ENCODE peak calls at places on chromosomes 6 and 20, in seven cellular contexts. H, J, U, B, W, S and A are unnamed samples.

GRCh38 chr6:87904041-87904440 is 143.6 kb upstream of the SPACA1 start:
- DNase-seq in H (no peak), J (no peak), U (no peak), B (no peak), W (no peak), S (no peak), A (no peak)

GRCh38 chr6:108476381-108476780 is 84.3 kb upstream of the FOXO3 start:
- DNase-seq in H (no peak), J (no peak), U (no peak), B (no peak), W (no peak), S (no peak), A (no peak)

GRCh38 chr20:1331101-1331500 is 2.2 kb upstream of the SDCBP2 start:
- DNase-seq in H (no peak), J (no peak), U (no peak), B (no peak), W (no peak), S (no peak), A (no peak)

GRCh38 chr20:37944456-37944981 is 41.6 kb downstream of the VSTM2L start:
- DNase-seq in H (no peak), J (no peak), U (no peak), B (no peak), W (no peak), S (no peak), A (no peak)

GRCh38 chr20:45124365-45124764 is at the start of gene WFDC12:
- DNase-seq in H (no peak), J (no peak), U (no peak), B (no peak), W (no peak), S (no peak), A (no peak)

GRCh38 chr6:77368660-77369313 is 94.5 kb downstream of the HTR1B start:
- DNase-seq in H (peak), J (no peak), U (peak), B (peak), W (no peak), S (peak), A (no peak)

GRCh38 chr20:59705651-59706101 is 101.3 kb downstream of the PHACTR3 start:
- DNase-seq in H (no peak), J (no peak), U (no peak), B (no peak), W (no peak), S (no peak), A (no peak)

GRCh38 chr6:158409451-158409850 is 97.2 kb downstream of the TULP4 start:
- DNase-seq in H (no peak), J (no peak), U (no peak), B (peak), W (no peak), S (peak), A (no peak)

GRCh38 chr6:21949211-21949801 is 347.5 kb downstream of the PRL start:
- DNase-seq in H (no peak), J (no peak), U (no peak), B (no peak), W (no peak), S (peak), A (no peak)

GRCh38 chr6:163318071-163318786 is 96.3 kb upstream of the QKI start:
- DNase-seq in H (no peak), J (no peak), U (no peak), B (no peak), W (no peak), S (no peak), A (no peak)

GRCh38 chr20:2066461-2067122 is 35.0 kb upstream of the STK35 start:
- DNase-seq in H (no peak), J (no peak), U (no peak), B (no peak), W (no peak), S (no peak), A (no peak)

GRCh38 chr6:30327232-30327746 is 562 bp downstream of the TRIM39 start:
- DNase-seq in H (no peak), J (no peak), U (no peak), B (no peak), W (no peak), S (no peak), A (no peak)

GRCh38 chr6:160462551-160463109 is 114.5 kb downstream of the SLC22A3 start:
- DNase-seq in H (no peak), J (no peak), U (no peak), B (peak), W (peak), S (peak), A (peak)
- H3K27ac ChIP-seq in H (no peak), J (no peak), U (no peak), B (no peak), W (peak), S (peak), A (no peak)

DNA sequence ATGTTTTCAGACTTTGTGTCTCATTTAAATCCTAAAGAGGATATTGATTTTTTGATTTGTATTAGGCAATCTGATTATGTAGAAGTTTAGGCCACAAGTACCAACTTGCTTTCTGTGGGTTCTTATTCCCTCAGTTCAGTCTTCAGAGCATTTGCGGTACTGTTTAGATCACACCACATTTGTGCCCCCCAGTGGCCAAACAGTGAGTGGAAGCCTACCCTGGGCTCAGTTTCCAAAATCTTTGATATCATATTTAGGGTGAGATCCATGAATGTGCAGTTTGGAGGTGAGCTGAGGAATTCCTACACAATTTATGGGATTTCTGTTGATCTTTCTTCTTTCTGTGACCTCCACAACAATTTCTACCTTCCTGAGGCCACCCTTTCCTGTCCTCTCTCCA is 92.3 kb upstream of the FUT9 start:
- DNase-seq in H (no peak), J (peak), U (no peak), B (no peak), W (no peak), S (no peak), A (no peak)
- TF ChIP-seq CTCF in H (no peak), J (no peak), U (peak), B (no peak), W (no peak), S (peak), A (no peak)

GRCh38 chr6:52341861-52342260 is 20.1 kb upstream of the PAQR8 start:
- DNase-seq in H (no peak), J (no peak), U (no peak), B (no peak), W (no peak), S (no peak), A (no peak)
- H3K27ac ChIP-seq in H (no peak), J (no peak), U (no peak), B (no peak), W (no peak), S (no peak), A (no peak)

DNA sequence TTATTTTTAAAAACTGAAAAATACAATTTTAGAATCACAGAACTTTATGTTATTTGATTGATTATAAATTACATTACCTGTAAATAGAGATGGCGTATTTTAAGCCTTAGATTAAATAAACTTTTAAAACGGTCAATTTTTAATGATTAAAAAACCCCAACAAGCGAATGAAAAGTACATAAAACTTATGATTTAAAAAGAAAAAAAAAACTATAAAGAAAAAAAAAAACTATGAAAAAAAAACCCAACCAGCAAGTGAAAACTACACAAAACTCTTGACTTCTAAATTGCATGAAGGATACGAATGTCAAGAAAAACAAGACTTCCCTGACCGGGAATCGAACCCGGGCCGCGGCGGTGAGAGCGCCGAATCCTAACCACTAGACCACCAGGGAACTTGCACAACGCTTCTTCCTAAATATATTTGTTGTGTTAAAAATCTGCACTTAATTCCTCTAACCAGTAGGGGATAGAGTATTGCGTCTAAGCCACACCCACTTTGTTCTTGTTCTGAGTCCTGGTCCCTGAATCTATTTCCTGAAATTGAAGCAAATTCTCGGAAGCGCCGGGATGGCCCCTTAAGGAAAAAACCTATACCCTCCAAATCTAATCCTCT is 10.7 kb upstream of the NCOA7 start:
- DNase-seq in H (peak), J (peak), U (peak), B (peak), W (peak), S (peak), A (peak)
- TF ChIP-seq CTCF in H (no peak), J (no peak), U (peak), B (peak), W (peak), S (peak), A (no peak)

GRCh38 chr20:33725607-33726264 is 5.6 kb upstream of the PXMP4 start:
- DNase-seq in H (no peak), J (no peak), U (no peak), B (no peak), W (no peak), S (no peak), A (no peak)

GRCh38 chr20:33721391-33722140 is 1.5 kb upstream of the PXMP4 start:
- DNase-seq in H (no peak), J (no peak), U (no peak), B (no peak), W (no peak), S (no peak), A (no peak)

GRCh38 chr20:33727806-33728205 is 4.0 kb upstream of the ZNF341 start:
- DNase-seq in H (no peak), J (no peak), U (no peak), B (no peak), W (no peak), S (no peak), A (no peak)

GRCh38 chr20:33727115-33727479 is 4.7 kb upstream of the ZNF341 start:
- DNase-seq in H (no peak), J (no peak), U (no peak), B (no peak), W (no peak), S (no peak), A (no peak)

DNA sequence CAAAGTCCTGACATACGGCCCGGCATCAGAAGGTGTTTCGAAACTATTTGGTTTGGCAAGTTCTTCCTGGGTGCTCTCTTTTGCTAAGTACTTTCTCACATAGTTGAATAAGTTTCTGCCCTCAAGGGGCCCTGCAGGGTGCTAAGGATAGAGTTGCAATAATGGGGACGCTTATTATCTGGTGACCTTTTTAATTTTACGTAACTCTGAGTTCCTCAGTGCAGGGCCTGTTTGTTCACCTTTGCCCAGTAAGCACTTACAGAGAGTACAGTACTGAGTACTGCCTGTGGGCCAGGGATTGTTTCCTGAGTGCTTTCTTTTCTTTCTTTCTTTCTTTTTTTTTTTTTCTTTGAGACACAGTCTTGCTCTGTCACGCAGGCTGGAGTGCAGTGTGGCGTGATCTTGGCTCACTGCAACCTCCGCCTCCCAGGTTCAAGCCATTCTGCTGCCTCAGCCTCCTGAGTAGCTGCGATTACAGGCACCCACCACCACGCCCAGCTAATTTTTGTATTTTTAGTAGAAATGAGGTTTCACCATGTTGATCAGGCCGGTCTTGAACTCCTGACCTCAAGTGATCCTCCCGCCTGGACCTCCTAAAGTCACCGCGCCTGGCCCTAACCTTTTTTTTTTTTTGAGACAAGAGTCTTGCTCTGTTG is 4.5 kb upstream of the PXMP4 start:
- DNase-seq in H (no peak), J (no peak), U (no peak), B (no peak), W (no peak), S (no peak), A (no peak)
- H3K27ac ChIP-seq in H (no peak), J (no peak), U (no peak), B (no peak), W (no peak), S (no peak), A (no peak)

GRCh38 chr20:3105256-3106137 is 21.0 kb upstream of the AVP start:
- DNase-seq in H (no peak), J (no peak), U (no peak), B (no peak), W (no peak), S (no peak), A (no peak)
- TF ChIP-seq CTCF in H (no peak), J (no peak), U (no peak), B (no peak), W (no peak), S (no peak), A (no peak)